ENCODE peak calls at places on chromosomes 6 and 20, in five cellular contexts. X, V, J, L and T are unnamed samples.
A peak's percentile ranks its signal among the peaks of the same experiment; 100 is the strongest.

GRCh38 chr20:63102720-63103375 is 96.1 kb upstream of the BHLHE23 start:
- DNase-seq in L (peak; percentile 13), J (peak; percentile 54), X (peak; percentile 34), V (no peak), T (no peak)

GRCh38 chr6:144853603-144854002 is 568.5 kb downstream of the UTRN start:
- DNase-seq in V (no peak), X (no peak), J (no peak), L (no peak), T (peak; percentile 9)

GRCh38 chr6:80173411-80173810 is 66.9 kb downstream of the BCKDHB start:
- DNase-seq in J (no peak), L (no peak), V (no peak), X (no peak), T (peak; percentile 27)

GRCh38 chr6:111673871-111674270 is 68.2 kb upstream of the TRAF3IP2 start:
- DNase-seq in V (no peak), L (no peak), J (no peak), X (no peak), T (no peak)

GRCh38 chr6:44219815-44220784 is 3.3 kb upstream of the SLC29A1 start:
- DNase-seq in J (no peak), V (no peak), X (no peak), L (no peak), T (no peak)

GRCh38 chr6:53391170-53391569 is 42.4 kb upstream of the ELOVL5 start:
- DNase-seq in V (no peak), J (no peak), X (no peak), L (no peak), T (no peak)

GRCh38 chr20:22074635-22075034 is 369.2 kb downstream of the PAX1 start:
- DNase-seq in L (no peak), J (no peak), V (no peak), X (no peak), T (no peak)

GRCh38 chr20:17735959-17736621 is 36.3 kb downstream of the BANF2 start:
- DNase-seq in X (no peak), L (no peak), V (no peak), J (no peak), T (no peak)

GRCh38 chr6:163667372-163668060 is 253.0 kb downstream of the QKI start:
- DNase-seq in X (no peak), J (no peak), V (peak; percentile 46), L (no peak), T (peak; percentile 62)

GRCh38 chr20:51732454-51732791 is 35.8 kb downstream of the ATP9A start:
- DNase-seq in V (no peak), J (no peak), X (peak; percentile 21), L (no peak), T (peak; percentile 62)

GRCh38 chr20:61613885-61614284 is 361.8 kb downstream of the CDH4 start:
- DNase-seq in J (no peak), V (no peak), L (no peak), X (no peak), T (no peak)

GRCh38 chr20:49032455-49032854 is 13.7 kb upstream of the CSE1L start:
- DNase-seq in L (no peak), X (no peak), V (no peak), J (no peak), T (no peak)

GRCh38 chr6:54074591-54075195 is 36.5 kb upstream of the MLIP start:
- DNase-seq in J (no peak), V (no peak), X (no peak), L (no peak), T (peak; percentile 58)

GRCh38 chr20:32201296-32201976 is 6.1 kb downstream of the PLAGL2 start:
- DNase-seq in V (no peak), L (no peak), J (no peak), X (no peak), T (no peak)

GRCh38 chr6:4441981-4442434 is 306.6 kb upstream of the ECI2 start:
- DNase-seq in J (no peak), V (no peak), X (no peak), L (no peak), T (no peak)

GRCh38 chr6:131660195-131660594 is 23.1 kb downstream of the ENPP3 start:
- DNase-seq in X (no peak), V (no peak), J (no peak), L (peak; percentile 10), T (peak; percentile 8)

GRCh38 chr6:3884007-3884745 is 35.0 kb downstream of the FAM50B start:
- DNase-seq in L (no peak), V (no peak), X (no peak), J (no peak), T (peak; percentile 77)

GRCh38 chr20:49585585-49586245 is 17.8 kb upstream of the PTGIS start:
- DNase-seq in X (no peak), L (no peak), V (no peak), J (no peak), T (no peak)

GRCh38 chr6:10381830-10382208 is 33.1 kb downstream of the TFAP2A start:
- DNase-seq in L (no peak), J (no peak), V (no peak), X (no peak), T (no peak)

GRCh38 chr20:21719592-21720214 is 14.2 kb downstream of the PAX1 start:
- DNase-seq in V (no peak), J (peak; percentile 43), X (peak; percentile 24), L (peak; percentile 9), T (peak; percentile 76)